ENCODE peak calls at places on chromosomes 3 and 15, in four cellular contexts. C is anterior cingulate cortex, X is MCF 10A, F is A549. M is an unnamed sample.

GRCh38 chr3:114519415-114519814 is 225.6 kb downstream of the TIGIT start:
- DNase-seq in F (peak), C (no peak), X (peak), M (peak)

GRCh38 chr3:136512391-136512790 is 239.8 kb downstream of the STAG1 start:
- DNase-seq in X (no peak), C (no peak), F (no peak), M (no peak)

GRCh38 chr3:166837535-166837934 is 542.6 kb downstream of the ZBBX start:
- DNase-seq in C (no peak), F (peak), X (peak), M (peak)

GRCh38 chr3:133490468-133491351 is 82.8 kb upstream of the CDV3 start:
- DNase-seq in F (no peak), C (no peak), X (no peak), M (no peak)

GRCh38 chr3:59472541-59472940 is 422.7 kb upstream of the CFAP20DC start:
- DNase-seq in C (no peak), F (no peak), X (peak), M (peak)

GRCh38 chr3:29721789-29722188 is 440.9 kb downstream of the RBMS3 start:
- DNase-seq in C (no peak), X (peak), F (no peak), M (peak)

GRCh38 chr15:66211670-66212455 is 41.7 kb downstream of the MEGF11 start:
- DNase-seq in C (no peak), F (no peak), X (no peak), M (no peak)

GRCh38 chr3:64353256-64353655 is 128.0 kb upstream of the PRICKLE2 start:
- DNase-seq in F (no peak), X (no peak), C (no peak), M (no peak)

GRCh38 chr15:40493089-40493840 is 22.5 kb downstream of the CHST14 start:
- DNase-seq in X (peak), F (no peak), C (no peak), M (peak)

GRCh38 chr3:65963787-65964707 is 74.7 kb downstream of the MAGI1 start:
- DNase-seq in C (no peak), F (peak), X (peak), M (peak)

GRCh38 chr3:186902154-186902553 is 28.2 kb upstream of the ST6GAL1 start:
- DNase-seq in F (no peak), C (no peak), X (no peak), M (peak)

GRCh38 chr3:178646205-178646604 is 110.0 kb downstream of the KCNMB2 start:
- DNase-seq in C (no peak), X (peak), F (no peak), M (peak)

GRCh38 chr3:71542548-71543370 is 40.8 kb downstream of the FOXP1 start:
- DNase-seq in X (peak), F (peak), C (peak), M (no peak)

M was measured in renal cortical epithelial cell.